ENCODE peak calls at places on chromosome 14, in nine cellular contexts. I is AG10803; P is NCI-H1417; K is neuronal stem cell; R is stimulated activated CD8-positive, alpha-beta memory T cell treated with anti-CD3 and anti-CD28 coated beads, Interleukin-4, amount 100 ng/mL, for 24 hours; X is esophagus squamous epithelium; L is WERI-Rb-1; W is endothelial cell; C is activated naive CD4-positive, alpha-beta T cell. S is an unnamed sample.

GRCh38 chr14:103207038-103207403 is 83.8 kb downstream of the TNFAIP2 start:
- DNase-seq in K (no peak), X (no peak), L (no peak), P (no peak), W (no peak), I (peak), R (no peak), C (no peak), S (no peak)

GRCh38 chr14:72906316-72906715 is 12.4 kb upstream of the DPF3 start:
- DNase-seq in C (no peak), W (no peak), K (no peak), X (no peak), L (no peak), I (peak), P (no peak), R (no peak), S (no peak)

GRCh38 chr14:78074546-78074945 is 95.6 kb upstream of the NRXN3 start:
- DNase-seq in C (no peak), L (no peak), X (no peak), P (no peak), K (no peak), R (no peak), I (no peak), W (no peak), S (no peak)

GRCh38 chr14:41350476-41350875 is 256.2 kb upstream of the LRFN5 start:
- DNase-seq in W (no peak), K (no peak), X (no peak), C (no peak), P (no peak), I (no peak), R (no peak), L (no peak), S (no peak)

GRCh38 chr14:31880935-31881334 is 196.2 kb upstream of the ARHGAP5 start:
- DNase-seq in P (no peak), I (peak), K (no peak), C (no peak), W (no peak), X (no peak), R (no peak), L (no peak), S (peak)

GRCh38 chr14:72863216-72864006 is 30.5 kb downstream of the DPF3 start:
- DNase-seq in W (no peak), C (no peak), R (no peak), I (peak), K (no peak), X (no peak), L (no peak), P (no peak), S (no peak)

GRCh38 chr14:64918216-64918615 is 4.0 kb downstream of the CHURC1 start:
- DNase-seq in P (no peak), L (no peak), R (no peak), W (no peak), C (no peak), I (peak), K (no peak), X (no peak), S (no peak)

GRCh38 chr14:72104011-72104613 is 171.9 kb downstream of the RGS6 start:
- DNase-seq in C (no peak), R (peak), L (peak), P (no peak), K (peak), X (no peak), I (no peak), W (peak), S (peak)

GRCh38 chr14:68734231-68734732 is 58.6 kb downstream of the ZFP36L1 start:
- DNase-seq in L (no peak), W (no peak), K (no peak), I (no peak), X (no peak), R (peak), P (no peak), C (no peak), S (no peak)

GRCh38 chr14:102479777-102480176 is 29.8 kb downstream of the ANKRD9 start:
- DNase-seq in R (no peak), C (no peak), P (no peak), X (no peak), W (no peak), K (no peak), I (no peak), L (no peak), S (no peak)

GRCh38 chr14:73059326-73059725 is 992 bp downstream of the RBM25 start:
- DNase-seq in K (no peak), W (no peak), I (peak), L (no peak), P (peak), C (no peak), R (no peak), X (no peak), S (no peak)

GRCh38 chr14:76761849-76762616 is 765 bp downstream of the VASH1 start:
- DNase-seq in X (no peak), L (no peak), W (no peak), I (no peak), K (no peak), C (no peak), P (peak), R (no peak), S (no peak)

GRCh38 chr14:81427348-81428058 is 27.4 kb upstream of the STON2 start:
- DNase-seq in K (no peak), I (no peak), W (no peak), L (no peak), R (no peak), P (peak), C (no peak), X (no peak), S (no peak)

GRCh38 chr14:102565959-102566358 is 26.5 kb upstream of the RCOR1 start:
- DNase-seq in K (no peak), R (no peak), I (no peak), P (no peak), C (no peak), L (no peak), X (no peak), W (no peak), S (no peak)

GRCh38 chr14:35403085-35403396 is 1.5 kb downstream of the NFKBIA start:
- DNase-seq in I (no peak), W (no peak), K (no peak), R (peak), C (peak), P (no peak), L (no peak), X (no peak), S (no peak)

GRCh38 chr14:73325630-73326299 is 88.5 kb downstream of the PAPLN start:
- DNase-seq in W (no peak), I (no peak), P (no peak), K (no peak), X (no peak), L (no peak), C (no peak), R (no peak), S (no peak)

GRCh38 chr14:33781267-33781666 is 169.6 kb downstream of the EGLN3 start:
- DNase-seq in X (no peak), C (no peak), W (no peak), L (no peak), R (no peak), I (peak), K (no peak), P (no peak), S (no peak)

GRCh38 chr14:64337901-64338615 is 43.9 kb upstream of the ESR2 start:
- DNase-seq in I (peak), L (peak), K (peak), X (no peak), R (peak), W (peak), P (peak), C (peak), S (no peak)

GRCh38 chr14:56127156-56127555 is 8.9 kb downstream of the PELI2 start:
- DNase-seq in X (no peak), L (peak), R (no peak), C (no peak), K (no peak), P (peak), W (no peak), I (no peak), S (no peak)

GRCh38 chr14:59254911-59255545 is 66.6 kb downstream of the DAAM1 start:
- DNase-seq in X (no peak), K (no peak), C (no peak), W (no peak), P (no peak), L (no peak), I (peak), R (no peak), S (no peak)

GRCh38 chr14:80705241-80705980 is 236.1 kb downstream of the CEP128 start:
- DNase-seq in P (no peak), W (no peak), C (no peak), R (no peak), I (no peak), X (no peak), K (no peak), L (no peak), S (no peak)

S was measured in HCT116.